ENCODE peak calls at places on chromosomes 2 and 18, in four cellular contexts. One of them, this sample, is unnamed.

GRCh38 chr2:54208364-54209240 is 47.4 kb downstream of the TSPYL6 start:
- DNase-seq in GM12878: no peak
- DNase-seq in HepG2: peak; percentile 29
- DNase-seq in H1: no peak
- DNase-seq in this sample: no peak

GRCh38 chr2:239257511-239257937 is 143.3 kb downstream of the HDAC4 start:
- DNase-seq in GM12878: no peak
- DNase-seq in HepG2: peak; percentile 64
- DNase-seq in H1: no peak
- DNase-seq in this sample: no peak

GRCh38 chr18:73043231-73044000 is 175.6 kb upstream of the NETO1 start:
- DNase-seq in HepG2: no peak
- DNase-seq in H1: no peak
- DNase-seq in GM12878: no peak
- DNase-seq in this sample: no peak

GRCh38 chr18:416928-417327 is 83.6 kb downstream of the COLEC12 start:
- DNase-seq in H1: no peak
- DNase-seq in GM12878: no peak
- DNase-seq in HepG2: no peak
- DNase-seq in this sample: no peak

GRCh38 chr2:72993147-72993546 is 75.8 kb downstream of the EMX1 start:
- DNase-seq in H1: no peak
- DNase-seq in GM12878: peak; percentile 3
- DNase-seq in HepG2: peak; percentile 58
- DNase-seq in this sample: peak; percentile 40

GRCh38 chr2:134717706-134718094 is 1.1 kb downstream of the TMEM163 start:
- DNase-seq in HepG2: no peak
- DNase-seq in GM12878: no peak
- DNase-seq in H1: no peak
- DNase-seq in this sample: no peak

GRCh38 chr2:229818230-229818629 is 103.6 kb downstream of the TRIP12 start:
- DNase-seq in H1: no peak
- DNase-seq in HepG2: no peak
- DNase-seq in GM12878: no peak
- DNase-seq in this sample: no peak

GRCh38 chr18:26429535-26429934 is 118.8 kb downstream of the KCTD1 start:
- DNase-seq in H1: no peak
- DNase-seq in HepG2: peak; percentile 4
- DNase-seq in GM12878: no peak
- DNase-seq in this sample: no peak

GRCh38 chr2:220553150-220553549 is 925.7 kb downstream of the SLC4A3 start:
- DNase-seq in HepG2: no peak
- DNase-seq in GM12878: no peak
- DNase-seq in H1: no peak
- DNase-seq in this sample: no peak

GRCh38 chr2:53216805-53217204 is 550.8 kb upstream of the CHAC2 start:
- DNase-seq in H1: no peak
- DNase-seq in HepG2: no peak
- DNase-seq in GM12878: no peak
- DNase-seq in this sample: no peak

GRCh38 chr18:46110406-46110805 is 6.2 kb downstream of the HAUS1 start:
- DNase-seq in H1: no peak
- DNase-seq in GM12878: no peak
- DNase-seq in HepG2: no peak
- DNase-seq in this sample: no peak

GRCh38 chr2:20592106-20593071 is 58.5 kb downstream of the HS1BP3 start:
- DNase-seq in HepG2: peak; percentile 67
- DNase-seq in GM12878: no peak
- DNase-seq in H1: no peak
- DNase-seq in this sample: no peak

GRCh38 chr2:25294573-25295462 is 46.9 kb downstream of the DNMT3A start:
- DNase-seq in HepG2: no peak
- DNase-seq in H1: no peak
- DNase-seq in GM12878: no peak
- DNase-seq in this sample: no peak

GRCh38 chr2:103361712-103362111 is 599.9 kb downstream of the TMEM182 start:
- DNase-seq in HepG2: no peak
- DNase-seq in H1: no peak
- DNase-seq in GM12878: no peak
- DNase-seq in this sample: no peak

GRCh38 chr2:69965756-69966447 is 4.5 kb upstream of the ASPRV1 start:
- DNase-seq in HepG2: no peak
- DNase-seq in GM12878: no peak
- DNase-seq in H1: no peak
- DNase-seq in this sample: no peak

DNA sequence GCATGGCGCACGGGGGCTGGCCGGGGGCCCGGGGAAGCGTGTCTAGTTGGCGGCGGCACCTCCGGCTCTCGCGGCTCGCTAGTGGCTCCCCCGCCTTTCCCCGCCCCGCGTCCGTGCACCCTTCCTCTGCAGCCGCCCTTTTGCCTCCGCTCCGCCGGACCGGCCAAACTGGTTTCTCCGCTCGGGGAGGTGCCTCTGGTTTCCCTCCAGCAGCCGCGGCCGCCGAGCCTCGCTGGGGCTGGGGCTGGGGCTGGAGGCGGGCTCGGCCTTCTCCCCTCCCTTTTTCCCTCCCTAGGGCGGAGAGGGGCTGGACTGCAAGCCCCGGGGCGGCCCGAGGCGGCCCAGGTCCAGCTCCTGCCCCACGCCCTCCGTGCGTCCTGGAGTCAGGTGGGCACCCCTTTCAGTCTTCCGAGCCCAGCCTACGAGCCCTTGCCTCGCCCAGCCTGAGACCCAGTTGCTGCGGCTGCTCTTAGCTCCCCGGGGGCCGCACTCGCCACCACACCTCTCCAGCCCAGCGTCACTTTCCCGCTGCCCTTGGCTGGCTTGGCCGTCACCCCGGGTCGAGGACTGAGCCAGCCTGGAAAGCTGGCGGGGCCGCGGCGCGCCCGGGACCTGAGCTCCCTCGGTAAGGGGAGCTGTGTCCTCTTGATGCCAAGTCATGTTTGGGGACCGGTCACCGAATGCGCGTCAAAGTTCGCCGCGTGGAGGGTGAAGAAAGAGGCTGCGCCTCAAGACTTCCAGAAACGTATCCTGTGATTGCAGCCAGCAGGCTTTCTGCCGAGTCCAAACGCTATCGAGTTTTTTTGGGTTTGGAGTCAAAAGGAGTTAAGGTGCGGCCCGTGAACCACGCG is at the start of gene ATP8B1:
- DNase-seq in HepG2: no peak
- DNase-seq in GM12878: no peak
- DNase-seq in H1: peak; percentile 56
- DNase-seq in this sample: no peak
- H3K9ac ChIP-seq in HepG2: peak within 1 kb of the TSS; percentile 55
- H3K9ac ChIP-seq in GM12878: no peak within 1 kb of the TSS
- H3K9ac ChIP-seq in H1: peak within 1 kb of the TSS; percentile 35
- H3K9ac ChIP-seq in this sample: peak within 1 kb of the TSS; percentile 67

DNA sequence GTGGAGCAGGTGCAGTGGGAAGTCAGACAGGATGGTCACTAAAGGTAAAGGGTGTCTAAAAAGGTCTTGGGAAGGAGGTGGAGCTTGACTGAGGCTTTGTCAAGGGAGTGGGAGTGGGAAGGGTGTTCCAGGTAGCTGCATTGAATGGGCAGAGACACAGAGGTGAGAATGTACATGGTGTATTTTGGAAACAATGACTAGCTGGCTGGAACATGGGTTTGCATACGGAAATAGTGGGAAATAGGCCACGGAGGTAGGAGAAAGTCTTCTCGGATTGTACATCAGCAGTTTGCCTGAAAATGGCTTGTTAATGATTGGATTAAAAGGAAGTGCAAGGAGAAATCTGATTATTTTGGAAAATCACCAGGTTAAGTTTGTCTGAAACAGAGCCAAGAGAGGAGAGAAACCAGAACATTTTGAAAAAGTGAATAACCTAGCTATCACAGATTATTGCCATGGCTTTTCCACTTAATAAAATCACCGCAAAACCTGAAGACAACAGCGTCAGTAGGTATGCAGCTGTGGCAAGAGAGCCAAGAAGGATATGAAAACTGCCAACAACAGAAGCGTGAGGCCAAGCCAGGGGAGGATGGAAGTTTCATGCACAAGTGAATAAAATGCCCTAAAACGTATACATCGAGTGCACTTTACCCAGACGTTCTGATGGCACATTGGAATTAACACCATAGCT is 13.9 kb downstream of the PAX8 start:
- DNase-seq in HepG2: no peak
- DNase-seq in H1: no peak
- DNase-seq in GM12878: no peak
- DNase-seq in this sample: no peak
- TF ChIP-seq SUZ12 in HepG2: no peak
- TF ChIP-seq SUZ12 in H1: no peak
- TF ChIP-seq SUZ12 in GM12878: no peak
- TF ChIP-seq SUZ12 in this sample: no peak

GRCh38 chr18:28095631-28096030 is 81.3 kb downstream of the CDH2 start:
- DNase-seq in HepG2: no peak
- DNase-seq in H1: no peak
- DNase-seq in GM12878: no peak
- DNase-seq in this sample: no peak
- TF ChIP-seq YY1 in HepG2: no peak
- TF ChIP-seq YY1 in H1: no peak
- TF ChIP-seq YY1 in GM12878: no peak
- TF ChIP-seq YY1 in this sample: no peak

GRCh38 chr2:162071016-162071415 is 3.0 kb downstream of the DPP4 start:
- DNase-seq in GM12878: no peak
- DNase-seq in HepG2: no peak
- DNase-seq in H1: no peak
- DNase-seq in this sample: no peak
- H3K9ac ChIP-seq in GM12878: no peak overlapping the region
- H3K9ac ChIP-seq in HepG2: no peak overlapping the region
- H3K9ac ChIP-seq in H1: no peak overlapping the region
- H3K9ac ChIP-seq in this sample: no peak overlapping the region

This sample was measured in NT2/D1.